ENCODE peak calls at places on chromosomes 6 and 20, in ten cellular contexts. C is lung, U is foreskin fibroblast, Z is ovary, B is progenitor cell of endocrine pancreas, P is HCT116, L is BJ, F is endodermal cell, D is mesothelial cell of epicardium, G is psoas muscle. Y is an unnamed sample.

GRCh38 chr20:58699246-58700107 is 6.9 kb downstream of the NPEPL1 start:
- DNase-seq in B (no peak), U (no peak), C (no peak), Z (peak), D (no peak), P (no peak), L (no peak), F (no peak), G (no peak), Y (no peak)

GRCh38 chr20:47586648-47587306 is 85.1 kb downstream of the NCOA3 start:
- DNase-seq in U (peak), G (no peak), L (no peak), D (no peak), F (no peak), C (no peak), P (no peak), Z (no peak), B (no peak), Y (no peak)

GRCh38 chr6:159067334-159067733 is 22.5 kb upstream of the TAGAP start:
- DNase-seq in Z (no peak), G (no peak), C (no peak), P (no peak), F (peak), U (no peak), D (no peak), B (no peak), L (no peak), Y (no peak)

GRCh38 chr6:43916091-43916923 is 146.3 kb downstream of the VEGFA start:
- DNase-seq in U (peak), Z (no peak), P (no peak), B (no peak), G (no peak), F (no peak), C (no peak), L (no peak), D (no peak), Y (no peak)

GRCh38 chr20:35253010-35253409 is 24.9 kb downstream of the MMP24OS start:
- DNase-seq in C (no peak), U (no peak), L (no peak), B (no peak), G (no peak), Z (no peak), P (no peak), D (no peak), F (no peak), Y (no peak)

GRCh38 chr6:3253597-3253961 is 5.2 kb upstream of the PSMG4 start:
- DNase-seq in U (no peak), Z (no peak), P (no peak), F (no peak), D (no peak), B (no peak), G (no peak), C (no peak), L (no peak), Y (no peak)

GRCh38 chr6:138401960-138402832 is 1.8 kb upstream of the HEBP2 start:
- DNase-seq in D (no peak), C (no peak), Z (no peak), P (no peak), U (no peak), G (no peak), F (peak), L (no peak), B (no peak), Y (no peak)

GRCh38 chr6:48109902-48110301 is 1.1 kb downstream of the PTCHD4 start:
- DNase-seq in U (no peak), G (no peak), C (no peak), Z (no peak), P (no peak), L (no peak), B (no peak), D (no peak), F (no peak), Y (no peak)

GRCh38 chr20:38123021-38123587 is 42.0 kb downstream of the TGM2 start:
- DNase-seq in F (peak), B (peak), G (no peak), U (peak), L (no peak), C (peak), P (no peak), D (no peak), Z (peak), Y (no peak)

GRCh38 chr20:50329981-50330503 is 139.4 kb downstream of the CEBPB start:
- DNase-seq in G (no peak), D (no peak), B (no peak), P (no peak), F (no peak), Z (peak), L (no peak), U (no peak), C (no peak), Y (no peak)

GRCh38 chr6:146944809-146945208 is 259.4 kb upstream of the STXBP5 start:
- DNase-seq in L (no peak), Z (no peak), F (no peak), D (no peak), P (no peak), G (no peak), U (no peak), B (no peak), C (no peak), Y (no peak)

GRCh38 chr20:47857994-47858557 is 72.8 kb upstream of the SULF2 start:
- DNase-seq in D (no peak), G (peak), C (no peak), U (no peak), P (no peak), Z (no peak), F (no peak), B (no peak), L (no peak), Y (no peak)

GRCh38 chr6:27601668-27602254 is 128.9 kb upstream of the ZNF184 start:
- DNase-seq in U (no peak), P (no peak), C (no peak), Z (no peak), L (no peak), B (no peak), G (no peak), F (peak), D (no peak), Y (peak)

GRCh38 chr20:38404016-38404415 is 31.1 kb downstream of the SNHG17 start:
- DNase-seq in B (no peak), G (no peak), D (no peak), Z (no peak), U (no peak), F (peak), C (no peak), P (no peak), L (no peak), Y (no peak)

GRCh38 chr20:56343861-56344381 is 14.9 kb upstream of the FAM210B start:
- DNase-seq in C (no peak), U (peak), D (peak), F (peak), Z (peak), L (no peak), G (peak), B (peak), P (no peak), Y (peak)

GRCh38 chr6:4543596-4543995 is 232.6 kb upstream of the CDYL start:
- DNase-seq in U (no peak), D (no peak), P (no peak), L (no peak), F (no peak), C (no peak), Z (no peak), G (no peak), B (no peak), Y (no peak)

GRCh38 chr20:63978319-63979220 is 872 bp downstream of the SAMD10 start:
- DNase-seq in L (no peak), U (peak), P (no peak), D (no peak), G (peak), B (peak), F (peak), Z (peak), C (peak), Y (peak)

GRCh38 chr6:70215460-70215859 is 87.4 kb downstream of the COL9A1 start:
- DNase-seq in Z (no peak), C (no peak), G (no peak), U (no peak), P (no peak), F (no peak), B (no peak), L (no peak), D (no peak), Y (no peak)

GRCh38 chr20:50295345-50295744 is 104.7 kb downstream of the CEBPB start:
- DNase-seq in B (no peak), G (no peak), D (no peak), P (no peak), C (no peak), L (no peak), F (no peak), Z (no peak), U (no peak), Y (no peak)

GRCh38 chr6:24689964-24690363 is 23.1 kb downstream of the ACOT13 start:
- DNase-seq in L (no peak), D (no peak), C (no peak), G (no peak), P (no peak), Z (no peak), U (peak), F (no peak), B (no peak), Y (no peak)

GRCh38 chr20:41524980-41525613 is 93.1 kb downstream of the CHD6 start:
- DNase-seq in F (no peak), U (peak), L (no peak), G (peak), P (no peak), D (no peak), B (no peak), Z (peak), C (peak), Y (peak)

GRCh38 chr6:18515767-18516166 is 128.6 kb downstream of the RNF144B start:
- DNase-seq in F (no peak), G (no peak), D (no peak), B (no peak), C (no peak), U (peak), Z (no peak), P (no peak), L (no peak), Y (no peak)

GRCh38 chr20:26163890-26164289 is 467.2 kb upstream of the ZNF337 start:
- DNase-seq in U (peak), B (no peak), F (no peak), P (no peak), G (no peak), L (peak), D (no peak), C (no peak), Z (no peak), Y (no peak)

GRCh38 chr6:85255661-85256060 is 194.2 kb upstream of the NT5E start:
- DNase-seq in F (no peak), G (no peak), Z (no peak), P (no peak), L (no peak), C (no peak), B (no peak), U (no peak), D (no peak), Y (no peak)

GRCh38 chr20:4813839-4814695 is 92.4 kb downstream of the PRND start:
- DNase-seq in U (no peak), G (no peak), Z (peak), P (no peak), F (peak), L (no peak), B (no peak), D (no peak), C (no peak), Y (peak)

GRCh38 chr6:116246089-116246488 is 7.8 kb downstream of the TSPYL4 start:
- DNase-seq in F (no peak), C (no peak), B (no peak), Z (no peak), P (no peak), G (no peak), L (no peak), D (no peak), U (peak), Y (no peak)

GRCh38 chr6:33694401-33694931 is 17.0 kb downstream of the UQCC2 start:
- DNase-seq in U (peak), C (no peak), L (no peak), B (no peak), P (no peak), D (no peak), G (no peak), F (no peak), Z (peak), Y (no peak)

GRCh38 chr6:5946181-5946580 is 60.5 kb downstream of the NRN1 start:
- DNase-seq in G (no peak), C (no peak), F (peak), L (no peak), P (no peak), D (no peak), U (no peak), B (no peak), Z (no peak), Y (no peak)

GRCh38 chr6:5946701-5947100 is 60.0 kb downstream of the NRN1 start:
- DNase-seq in L (no peak), G (no peak), C (no peak), B (no peak), Z (no peak), F (no peak), D (no peak), P (no peak), U (no peak), Y (no peak)

DNA sequence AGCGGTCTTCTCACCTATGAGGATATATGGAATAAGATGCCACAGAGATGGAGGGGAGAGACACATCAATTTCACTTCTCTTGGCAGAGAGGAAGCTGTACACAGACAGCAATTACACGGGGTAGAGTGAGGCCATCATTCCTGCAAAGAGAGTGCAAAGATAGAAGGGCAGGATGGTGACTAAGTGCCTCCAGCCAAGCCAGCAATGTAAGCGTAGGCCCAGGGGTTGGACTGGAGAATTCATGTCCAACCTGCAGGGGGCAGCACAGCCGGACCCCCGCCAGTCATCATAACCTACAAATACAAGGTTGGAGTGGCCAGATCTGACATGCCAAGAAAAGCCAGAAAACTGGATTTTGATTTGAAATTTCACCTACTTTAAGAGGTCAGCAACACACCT is 56.3 kb downstream of the NRN1 start:
- DNase-seq in F (peak), P (no peak), Z (no peak), C (no peak), L (no peak), B (no peak), D (no peak), G (no peak), U (no peak), Y (peak)
- TF ChIP-seq CTCF in F (peak), P (peak), Z (no peak), C (no peak), L (peak), B (peak), D (no peak), G (peak), U (peak), Y (peak)

DNA sequence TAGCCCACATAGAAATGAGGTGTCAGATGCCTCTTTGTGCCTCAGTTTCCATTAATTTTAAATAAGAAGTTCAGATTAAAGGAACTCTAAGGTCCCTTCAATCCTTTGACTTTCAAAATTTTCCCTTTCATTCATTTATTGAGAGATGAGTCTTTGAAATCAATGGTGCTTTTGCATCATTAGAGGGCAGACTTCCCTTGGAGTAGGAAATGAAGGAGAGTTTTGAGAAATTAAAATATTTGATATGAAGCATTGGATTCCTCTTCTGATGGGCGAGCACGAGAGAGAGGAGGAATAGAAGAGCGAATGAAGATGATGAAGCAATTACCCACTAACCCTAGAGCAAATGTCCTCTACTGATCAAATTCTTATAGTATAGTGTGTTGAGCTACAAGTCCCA is 105.7 kb downstream of the EDN1 start:
- DNase-seq in P (no peak), G (no peak), B (no peak), F (no peak), U (peak), D (no peak), L (no peak), Z (no peak), C (no peak), Y (no peak)
- TF ChIP-seq CTCF in P (peak), G (no peak), B (no peak), F (peak), U (peak), D (no peak), L (peak), Z (no peak), C (no peak), Y (no peak)

DNA sequence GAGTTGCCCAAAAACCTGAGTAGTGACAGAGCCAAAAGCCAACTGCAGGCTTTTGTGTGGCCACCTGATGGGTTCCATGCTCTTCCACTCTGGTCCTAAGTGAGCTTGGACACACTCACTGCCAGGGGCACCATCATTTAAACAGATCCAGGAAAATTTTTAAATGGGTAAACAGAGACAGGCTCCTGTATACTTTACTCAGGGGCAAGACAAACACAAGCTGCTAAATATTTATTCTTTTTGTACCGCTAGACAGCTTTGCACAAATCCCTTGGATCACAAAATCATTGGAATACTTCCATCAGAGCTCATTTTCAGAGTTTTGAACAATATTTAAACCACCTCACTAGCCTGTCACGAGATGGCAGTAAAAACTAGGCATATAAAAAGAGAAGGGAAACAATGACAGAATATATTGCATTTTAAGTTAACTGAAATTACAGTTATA is 31.4 kb downstream of the GCLC start:
- DNase-seq in U (no peak), G (no peak), F (no peak), D (no peak), L (no peak), Z (no peak), P (no peak), B (no peak), C (no peak), Y (no peak)
- TF ChIP-seq CTCF in U (no peak), G (no peak), F (no peak), D (no peak), L (no peak), Z (no peak), P (no peak), B (no peak), C (no peak), Y (no peak)

GRCh38 chr6:112087136-112087908 is at the start of the genes FAM229B and TUBE1:
- DNase-seq in G (peak), L (peak), U (peak), B (peak), C (peak), D (peak), Z (peak), P (peak), F (peak), Y (peak)
- TF ChIP-seq CTCF in G (no peak), L (peak), U (no peak), B (peak), C (no peak), D (no peak), Z (no peak), P (no peak), F (peak), Y (no peak)

DNA sequence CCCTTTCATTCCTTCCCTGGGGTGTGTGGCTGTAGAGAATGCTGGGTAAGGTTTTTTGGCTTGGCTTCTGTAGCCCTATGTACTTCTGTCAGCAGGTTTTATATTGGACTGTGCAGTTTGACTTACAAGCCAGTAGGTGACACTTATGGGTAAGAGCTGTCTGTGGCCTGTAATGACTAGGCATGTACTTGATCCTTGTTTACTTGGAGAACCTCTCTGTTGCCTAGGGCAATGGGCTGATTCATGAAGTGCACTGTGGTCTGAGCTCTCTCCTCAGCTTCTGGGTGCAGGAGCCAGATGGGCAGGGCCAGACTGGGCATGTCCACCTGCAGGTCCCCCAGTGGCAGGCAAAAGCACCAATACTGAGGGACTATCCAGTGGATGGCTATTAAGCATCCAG is 544.6 kb downstream of the ADGRB3 start:
- DNase-seq in U (no peak), B (no peak), Z (no peak), P (no peak), F (peak), G (no peak), D (no peak), C (no peak), L (no peak), Y (no peak)
- TF ChIP-seq CTCF in U (no peak), B (no peak), Z (no peak), P (no peak), F (peak), G (no peak), D (no peak), C (no peak), L (no peak), Y (no peak)

GRCh38 chr20:17957505-17958325 is 10.9 kb downstream of the SNX5 start:
- DNase-seq in D (no peak), F (no peak), G (no peak), L (no peak), B (no peak), U (no peak), Z (no peak), P (no peak), C (no peak), Y (no peak)

GRCh38 chr20:17959257-17959627 is 9.4 kb downstream of the SNX5 start:
- DNase-seq in C (no peak), F (no peak), G (no peak), B (no peak), D (no peak), U (no peak), L (no peak), Z (no peak), P (no peak), Y (no peak)

GRCh38 chr20:17960927-17961599 is 7.5 kb downstream of the SNX5 start:
- DNase-seq in U (peak), G (peak), F (no peak), C (no peak), Z (peak), B (no peak), D (no peak), P (no peak), L (no peak), Y (no peak)

GRCh38 chr20:17956099-17956685 is 12.4 kb downstream of the SNX5 start:
- DNase-seq in D (no peak), B (no peak), G (no peak), Z (no peak), C (no peak), U (no peak), P (no peak), F (no peak), L (no peak), Y (no peak)

GRCh38 chr20:17958326-17959256 is 10.0 kb downstream of the SNX5 start:
- DNase-seq in Z (no peak), B (no peak), U (peak), P (no peak), F (no peak), C (no peak), G (no peak), D (no peak), L (no peak), Y (no peak)
- TF ChIP-seq CTCF in Z (no peak), B (no peak), U (no peak), P (no peak), F (no peak), C (no peak), G (peak), D (no peak), L (peak), Y (no peak)

GRCh38 chr20:24291066-24291465 is 178.4 kb upstream of the SYNDIG1 start:
- DNase-seq in U (no peak), Z (no peak), F (no peak), P (no peak), G (no peak), C (no peak), B (no peak), L (no peak), D (no peak), Y (no peak)

GRCh38 chr20:24289737-24290481 is 179.5 kb upstream of the SYNDIG1 start:
- DNase-seq in F (peak), U (no peak), Z (no peak), L (no peak), B (no peak), D (no peak), C (no peak), G (no peak), P (no peak), Y (no peak)
- TF ChIP-seq CTCF in F (peak), U (no peak), Z (no peak), L (no peak), B (no peak), D (no peak), C (no peak), G (no peak), P (no peak), Y (no peak)

GRCh38 chr6:35259194-35259945 is at the start of gene ZNF76:
- DNase-seq in C (peak), L (peak), G (peak), U (peak), Z (peak), P (peak), B (peak), F (peak), D (peak), Y (peak)
- TF ChIP-seq CTCF in C (no peak), L (no peak), G (no peak), U (no peak), Z (no peak), P (no peak), B (no peak), F (peak), D (no peak), Y (no peak)

Y was measured in endothelial cell.